ENCODE peak calls at places on chromosomes 13 and 19, in six cellular contexts. N is endothelial cell of umbilical vein, P is K562, H is HepG2, A is A549, U is GM12878. Q is an unnamed sample.

GRCh38 chr13:32538234-32538620 is 368 bp downstream of the N4BP2L2 start:
- DNase-seq in N (no peak), P (no peak), H (peak; percentile 76), A (peak; percentile 8), U (no peak), Q (no peak)

GRCh38 chr13:89796196-89796595 is 1551.3 kb upstream of the MIR17HG start:
- DNase-seq in N (no peak), P (no peak), H (no peak), A (no peak), U (no peak), Q (no peak)

GRCh38 chr19:39499082-39499642 is 415 bp downstream of the DLL3 start:
- DNase-seq in N (no peak), P (no peak), H (no peak), A (no peak), U (no peak), Q (no peak)

GRCh38 chr13:36919833-36920611 is at the start of gene SMAD9:
- DNase-seq in N (peak; percentile 58), P (peak; percentile 66), H (peak; percentile 50), A (peak; percentile 8), U (no peak), Q (peak; percentile 64)

GRCh38 chr19:17620696-17621095 is 65.2 kb downstream of the COLGALT1 start:
- DNase-seq in N (no peak), P (no peak), H (no peak), A (no peak), U (no peak), Q (no peak)

GRCh38 chr13:95485518-95486144 is 66.9 kb upstream of the CLDN10 start:
- DNase-seq in N (peak; percentile 96), P (peak; percentile 42), H (no peak), A (no peak), U (no peak), Q (no peak)

GRCh38 chr13:111666377-111666776 is 345.9 kb downstream of the TEX29 start:
- DNase-seq in N (no peak), P (no peak), H (no peak), A (no peak), U (peak; percentile 0), Q (no peak)

GRCh38 chr13:24254151-24254810 is 55.1 kb upstream of the C1QTNF9 start:
- DNase-seq in N (no peak), P (no peak), H (no peak), A (no peak), U (no peak), Q (peak; percentile 98)

GRCh38 chr13:79451500-79451962 is 29.4 kb upstream of the NDFIP2 start:
- DNase-seq in N (peak; percentile 65), P (peak; percentile 90), H (no peak), A (peak; percentile 13), U (peak; percentile 71), Q (peak; percentile 98)

GRCh38 chr13:26619321-26619720 is 61.8 kb downstream of the WASF3 start:
- DNase-seq in N (no peak), P (no peak), H (no peak), A (no peak), U (no peak), Q (no peak)

GRCh38 chr13:95185851-95186250 is 115.4 kb downstream of the ABCC4 start:
- DNase-seq in N (no peak), P (no peak), H (no peak), A (no peak), U (no peak), Q (no peak)

GRCh38 chr19:35027851-35028599 is 2.2 kb upstream of the SCN1B start:
- DNase-seq in N (no peak), P (no peak), H (no peak), A (no peak), U (no peak), Q (no peak)

GRCh38 chr13:88643233-88643632 is 972.1 kb downstream of the SLITRK5 start:
- DNase-seq in N (no peak), P (no peak), H (no peak), A (no peak), U (no peak), Q (no peak)

GRCh38 chr19:33703438-33703750 is 81.6 kb downstream of the CHST8 start:
- DNase-seq in N (no peak), P (no peak), H (no peak), A (no peak), U (no peak), Q (no peak)

GRCh38 chr13:42864952-42865634 is 83.7 kb downstream of the FAM216B start:
- DNase-seq in N (no peak), P (no peak), H (no peak), A (no peak), U (no peak), Q (no peak)

DNA sequence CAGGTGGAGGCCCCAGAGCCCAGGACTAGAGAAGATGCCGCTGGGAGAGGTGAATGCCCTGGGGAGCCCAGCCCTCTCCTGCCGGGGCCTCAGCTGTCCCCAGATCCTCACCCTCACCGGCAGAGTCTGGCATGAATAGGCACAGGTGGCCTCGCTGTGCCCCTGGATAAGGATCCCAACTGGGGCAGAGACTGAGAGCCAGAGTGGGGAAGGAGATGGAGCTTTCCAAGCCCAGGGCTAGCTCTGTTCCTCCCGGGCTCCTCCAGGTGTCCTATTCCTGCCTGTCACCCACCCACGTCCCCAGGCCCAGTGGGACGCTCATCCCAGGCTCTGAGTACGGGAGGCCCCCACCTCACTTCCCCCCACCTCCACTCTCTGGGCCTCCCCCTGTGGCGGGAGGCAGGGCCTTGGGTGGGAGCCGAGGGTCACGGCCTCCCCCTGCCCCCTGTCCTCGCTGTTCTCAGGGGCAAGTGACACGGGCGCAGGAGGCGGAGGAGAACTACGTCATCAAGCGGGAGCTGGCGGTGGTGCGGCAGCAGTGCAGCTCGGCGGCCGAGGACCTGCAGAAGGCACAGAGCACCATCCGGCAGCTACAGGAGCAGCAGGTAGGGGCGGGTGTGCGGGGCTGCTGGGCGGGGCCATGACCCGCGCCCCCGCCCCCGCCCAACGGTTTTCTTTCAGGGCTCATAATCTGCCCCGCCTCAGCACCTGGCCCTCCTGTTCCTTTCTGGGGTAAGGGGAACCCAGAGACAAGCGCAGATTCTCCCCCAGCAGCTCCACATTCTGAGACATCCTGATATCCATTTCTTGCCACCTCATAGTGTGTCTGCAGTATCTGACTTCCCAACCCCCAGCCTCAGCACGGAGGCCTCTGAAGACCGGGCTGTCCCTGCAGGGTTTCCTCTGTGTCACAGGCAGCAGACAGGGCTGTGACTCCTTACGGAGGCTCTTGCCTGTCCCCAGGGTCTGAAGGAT is 16.2 kb downstream of the PRR36 start:
- DNase-seq in N (no peak), P (peak; percentile 83), H (no peak), A (no peak), U (no peak), Q (no peak)
- TF ChIP-seq MYC in N (no peak), P (peak; percentile 10), H (no peak), A (no peak), U (no peak), Q (no peak)

DNA sequence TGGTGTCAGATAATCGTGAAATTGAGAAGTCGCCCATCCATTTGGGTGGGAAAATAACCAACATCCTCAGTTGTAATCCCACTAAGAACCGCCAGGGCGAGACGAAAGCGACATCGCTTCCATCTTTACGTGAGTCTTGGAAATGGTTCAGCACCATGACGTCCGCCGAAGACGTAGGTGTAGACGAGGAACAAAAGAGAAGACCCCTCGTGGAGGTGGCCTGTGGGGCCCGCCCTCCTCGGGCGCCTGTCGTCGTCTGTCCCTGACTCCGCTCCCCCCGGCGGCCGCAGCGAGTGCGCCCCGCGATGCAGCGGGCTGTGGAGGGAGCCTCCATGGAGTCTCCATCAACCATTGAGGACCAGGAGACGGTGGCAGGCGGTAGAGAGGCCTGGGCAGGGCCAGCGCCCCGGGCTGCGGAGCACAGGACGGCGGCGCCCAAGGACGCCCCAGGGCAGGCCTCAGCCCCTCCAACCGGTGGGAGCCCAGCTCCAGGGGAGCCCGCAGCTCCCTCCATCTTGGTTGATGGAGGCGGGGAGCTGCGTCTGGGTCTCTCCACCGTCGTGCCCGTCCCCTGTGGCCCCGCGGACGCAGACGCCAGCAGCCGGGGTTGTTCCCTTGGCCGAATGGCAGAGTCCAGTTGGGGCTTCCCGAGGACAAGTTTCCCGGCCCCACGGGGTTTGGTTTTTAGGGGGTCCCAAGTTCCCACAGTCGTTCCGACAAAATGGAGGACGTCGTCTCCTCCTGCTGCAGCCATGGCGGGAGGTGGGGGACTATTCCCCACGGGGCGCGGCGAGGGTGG is 1.0 kb upstream of the ZMYM2 start:
- DNase-seq in N (peak; percentile 75), P (no peak), H (no peak), A (peak; percentile 58), U (peak; percentile 60), Q (peak; percentile 71)
- TF ChIP-seq POLR2A in N (no peak), P (no peak), H (no peak), A (peak; percentile 43), U (peak; percentile 82), Q (no peak)

GRCh38 chr13:100495455-100495854 is 93.1 kb downstream of the GGACT start:
- DNase-seq in N (no peak), P (peak; percentile 9), H (no peak), A (no peak), U (no peak), Q (no peak)

GRCh38 chr13:100490692-100491091 is 97.9 kb downstream of the GGACT start:
- DNase-seq in N (no peak), P (no peak), H (no peak), A (no peak), U (no peak), Q (peak; percentile 25)

GRCh38 chr13:100493418-100493817 is 95.2 kb downstream of the GGACT start:
- DNase-seq in N (no peak), P (no peak), H (no peak), A (no peak), U (no peak), Q (peak; percentile 85)

DNA sequence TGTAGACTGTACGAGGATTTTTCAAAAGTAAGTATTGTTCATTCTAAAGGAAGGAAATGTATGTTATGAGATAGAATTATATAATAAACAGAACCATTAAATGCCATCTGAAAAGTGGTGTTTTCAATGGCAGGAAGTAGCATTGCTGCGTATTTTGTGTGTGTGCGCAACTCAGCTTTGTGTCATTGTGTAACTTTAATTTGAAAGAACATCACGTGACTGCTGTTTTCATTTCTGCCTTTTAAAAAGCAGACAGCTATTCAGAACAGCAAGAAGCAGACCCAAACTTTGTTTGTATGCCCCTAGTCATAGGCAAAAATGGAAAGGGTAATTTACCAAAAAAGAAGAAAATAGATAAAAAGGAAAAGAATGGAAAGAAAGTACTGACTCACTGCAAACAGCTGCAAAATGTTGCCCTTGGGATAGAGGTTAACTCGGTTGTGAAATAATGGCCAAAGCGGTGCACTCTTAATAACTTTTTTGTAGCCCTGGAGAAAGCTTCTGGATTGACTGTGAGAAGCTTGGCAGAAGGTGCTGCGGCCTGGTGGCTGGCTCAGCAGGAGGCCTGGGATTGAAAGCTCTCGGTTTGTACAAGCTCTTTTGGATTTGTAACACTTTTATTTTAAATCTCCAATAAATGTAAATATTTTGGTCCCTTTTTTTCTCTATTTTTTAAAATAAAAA is 97.3 kb downstream of the GGACT start:
- DNase-seq in N (peak; percentile 86), P (no peak), H (no peak), A (no peak), U (no peak), Q (peak; percentile 75)
- TF ChIP-seq MYC in N (no peak), P (no peak), H (no peak), A (no peak), U (no peak), Q (peak; percentile 19)

GRCh38 chr13:114130131-114130707 is 2.2 kb downstream of the RASA3 start:
- DNase-seq in N (no peak), P (no peak), H (no peak), A (no peak), U (no peak), Q (no peak)

GRCh38 chr13:114127473-114128347 is 4.7 kb downstream of the RASA3 start:
- DNase-seq in N (peak; percentile 32), P (no peak), H (no peak), A (no peak), U (no peak), Q (no peak)

GRCh38 chr13:114129649-114130062 is 2.8 kb downstream of the RASA3 start:
- DNase-seq in N (peak; percentile 50), P (no peak), H (no peak), A (no peak), U (no peak), Q (peak; percentile 78)

GRCh38 chr13:114128348-114128623 is 4.1 kb downstream of the RASA3 start:
- DNase-seq in N (no peak), P (no peak), H (no peak), A (no peak), U (no peak), Q (no peak)

GRCh38 chr13:114128624-114129522 is 3.5 kb downstream of the RASA3 start:
- DNase-seq in N (peak; percentile 96), P (peak; percentile 87), H (no peak), A (no peak), U (peak; percentile 81), Q (peak; percentile 96)
- TF ChIP-seq POLR2A in N (peak; percentile 64), P (peak; percentile 65), H (no peak), A (no peak), U (no peak), Q (peak; percentile 20)